ENCODE peak calls at places on chromosomes 6 and 20, in five cellular contexts. A, I, C, V and R are unnamed samples.
A peak's percentile ranks its signal among the peaks of the same experiment; 100 is the strongest.

GRCh38 chr20:8662433-8662954 is 406.4 kb upstream of the PLCB4 start:
- DNase-seq in A (no peak), I (no peak), C (no peak), V (no peak), R (no peak)

GRCh38 chr20:61968932-61969331 is 96.7 kb downstream of the TAF4 start:
- DNase-seq in A (no peak), I (no peak), C (no peak), V (no peak), R (no peak)

GRCh38 chr6:15434263-15434662 is 188.4 kb downstream of the JARID2 start:
- DNase-seq in A (no peak), I (peak; percentile 21), C (no peak), V (peak; percentile 78), R (no peak)

GRCh38 chr20:11467436-11467835 is 450.3 kb upstream of the BTBD3 start:
- DNase-seq in A (no peak), I (no peak), C (no peak), V (no peak), R (no peak)

GRCh38 chr20:17859002-17859615 is 109.5 kb downstream of the SNX5 start:
- DNase-seq in A (no peak), I (no peak), C (no peak), V (peak; percentile 18), R (no peak)

GRCh38 chr6:101847690-101848089 is 454.2 kb downstream of the GRIK2 start:
- DNase-seq in A (no peak), I (no peak), C (no peak), V (no peak), R (no peak)

GRCh38 chr20:63846128-63846771 is 15.0 kb upstream of the ABHD16B start:
- DNase-seq in A (no peak), I (no peak), C (no peak), V (no peak), R (no peak)

GRCh38 chr6:2791124-2792050 is 26.2 kb downstream of the WRNIP1 start:
- DNase-seq in A (peak; percentile 41), I (peak; percentile 40), C (peak; percentile 47), V (peak; percentile 48), R (peak; percentile 48)

GRCh38 chr20:47489448-47489872 is 12.2 kb upstream of the NCOA3 start:
- DNase-seq in A (peak; percentile 50), I (no peak), C (no peak), V (no peak), R (no peak)

GRCh38 chr6:114042267-114043075 is 71.5 kb upstream of the HDAC2 start:
- DNase-seq in A (no peak), I (no peak), C (no peak), V (no peak), R (no peak)

GRCh38 chr6:107409942-107410341 is 49.4 kb downstream of the PDSS2 start:
- DNase-seq in A (no peak), I (no peak), C (no peak), V (no peak), R (no peak)

GRCh38 chr6:98657764-98658163 is 176.6 kb upstream of the POU3F2 start:
- DNase-seq in A (no peak), I (no peak), C (no peak), V (no peak), R (no peak)

GRCh38 chr6:14729186-14729871 is 516.5 kb upstream of the JARID2 start:
- DNase-seq in A (no peak), I (peak; percentile 97), C (no peak), V (no peak), R (peak; percentile 64)

GRCh38 chr6:89323461-89324098 is 8.5 kb upstream of the GABRR2 start:
- DNase-seq in A (no peak), I (no peak), C (no peak), V (no peak), R (no peak)

GRCh38 chr20:60228255-60228654 is 270.0 kb downstream of the CDH26 start:
- DNase-seq in A (no peak), I (no peak), C (no peak), V (no peak), R (no peak)

GRCh38 chr6:34560366-34561226 is 4.5 kb upstream of the SPDEF start:
- DNase-seq in A (no peak), I (peak; percentile 4), C (no peak), V (peak; percentile 86), R (peak; percentile 44)

GRCh38 chr20:25319241-25320034 is 71.2 kb downstream of the ABHD12 start:
- DNase-seq in A (no peak), I (no peak), C (no peak), V (peak; percentile 85), R (peak; percentile 77)

GRCh38 chr6:85798934-85799490 is 156.3 kb upstream of the SYNCRIP start:
- DNase-seq in A (no peak), I (no peak), C (no peak), V (no peak), R (no peak)

GRCh38 chr6:40486576-40486975 is 100.6 kb downstream of the LRFN2 start:
- DNase-seq in A (no peak), I (no peak), C (no peak), V (no peak), R (no peak)

GRCh38 chr20:53934421-53935352 is 135.7 kb downstream of the BCAS1 start:
- DNase-seq in A (no peak), I (no peak), C (no peak), V (no peak), R (no peak)

GRCh38 chr20:46111028-46111835 is 6.9 kb upstream of the CD40 start:
- DNase-seq in A (no peak), I (no peak), C (peak; percentile 18), V (no peak), R (no peak)

GRCh38 chr6:149961728-149962425 is 1.9 kb upstream of the ULBP1 start:
- DNase-seq in A (no peak), I (no peak), C (no peak), V (no peak), R (no peak)